ENCODE peak calls at places on chromosomes 16 and 17, in six cellular contexts. One of them, this sample, is unnamed.

GRCh38 chr17:5871666-5872065 is 198.5 kb upstream of the WSCD1 start:
- DNase-seq in sigmoid colon: no peak
- DNase-seq in OCI-LY7: no peak
- DNase-seq in astrocyte of the spinal cord: no peak
- DNase-seq in mucosa of descending colon: no peak
- DNase-seq in GM12878: no peak
- DNase-seq in this sample: no peak

GRCh38 chr17:49972486-49973270 is 3.7 kb downstream of the DLX4 start:
- DNase-seq in GM12878: no peak
- DNase-seq in sigmoid colon: no peak
- DNase-seq in astrocyte of the spinal cord: no peak
- DNase-seq in OCI-LY7: no peak
- DNase-seq in mucosa of descending colon: no peak
- DNase-seq in this sample: no peak

GRCh38 chr17:33267279-33267790 is 25.8 kb downstream of the ASIC2 start:
- DNase-seq in GM12878: no peak
- DNase-seq in OCI-LY7: no peak
- DNase-seq in sigmoid colon: no peak
- DNase-seq in mucosa of descending colon: no peak
- DNase-seq in astrocyte of the spinal cord: peak
- DNase-seq in this sample: peak

GRCh38 chr17:55852734-55853133 is 101.9 kb downstream of the PCTP start:
- DNase-seq in sigmoid colon: no peak
- DNase-seq in mucosa of descending colon: no peak
- DNase-seq in GM12878: no peak
- DNase-seq in OCI-LY7: peak
- DNase-seq in astrocyte of the spinal cord: no peak
- DNase-seq in this sample: no peak

GRCh38 chr17:31494259-31495048 is 103.0 kb downstream of the RAB11FIP4 start:
- DNase-seq in mucosa of descending colon: no peak
- DNase-seq in GM12878: peak
- DNase-seq in astrocyte of the spinal cord: no peak
- DNase-seq in sigmoid colon: no peak
- DNase-seq in OCI-LY7: peak
- DNase-seq in this sample: no peak

GRCh38 chr17:64507418-64507766 is 615 bp downstream of the CEP95 start:
- DNase-seq in OCI-LY7: peak
- DNase-seq in mucosa of descending colon: no peak
- DNase-seq in astrocyte of the spinal cord: peak
- DNase-seq in sigmoid colon: no peak
- DNase-seq in GM12878: no peak
- DNase-seq in this sample: no peak

GRCh38 chr17:8079291-8080207 is 8.0 kb downstream of the ALOX12B start:
- DNase-seq in GM12878: no peak
- DNase-seq in OCI-LY7: peak
- DNase-seq in mucosa of descending colon: peak
- DNase-seq in sigmoid colon: peak
- DNase-seq in astrocyte of the spinal cord: peak
- DNase-seq in this sample: peak

GRCh38 chr17:47367257-47367656 is 43.5 kb downstream of the EFCAB13 start:
- DNase-seq in sigmoid colon: no peak
- DNase-seq in astrocyte of the spinal cord: no peak
- DNase-seq in mucosa of descending colon: no peak
- DNase-seq in OCI-LY7: no peak
- DNase-seq in GM12878: no peak
- DNase-seq in this sample: no peak

GRCh38 chr17:21286066-21286770 is 1.7 kb downstream of the MAP2K3 start:
- DNase-seq in astrocyte of the spinal cord: peak
- DNase-seq in sigmoid colon: peak
- DNase-seq in OCI-LY7: peak
- DNase-seq in mucosa of descending colon: peak
- DNase-seq in GM12878: no peak
- DNase-seq in this sample: peak

GRCh38 chr17:58968662-58969061 is 138.0 kb downstream of the TRIM37 start:
- DNase-seq in GM12878: no peak
- DNase-seq in sigmoid colon: no peak
- DNase-seq in OCI-LY7: no peak
- DNase-seq in mucosa of descending colon: no peak
- DNase-seq in astrocyte of the spinal cord: no peak
- DNase-seq in this sample: no peak

GRCh38 chr17:50381920-50382319 is 8.9 kb downstream of the EME1 start:
- DNase-seq in sigmoid colon: no peak
- DNase-seq in mucosa of descending colon: no peak
- DNase-seq in OCI-LY7: no peak
- DNase-seq in astrocyte of the spinal cord: no peak
- DNase-seq in GM12878: no peak
- DNase-seq in this sample: no peak

GRCh38 chr16:10558746-10559641 is 21.4 kb downstream of the EMP2 start:
- DNase-seq in GM12878: no peak
- DNase-seq in astrocyte of the spinal cord: peak
- DNase-seq in OCI-LY7: no peak
- DNase-seq in sigmoid colon: peak
- DNase-seq in mucosa of descending colon: peak
- DNase-seq in this sample: peak

GRCh38 chr17:39607057-39607850 is 466 bp downstream of the NEUROD2 start:
- DNase-seq in OCI-LY7: no peak
- DNase-seq in GM12878: no peak
- DNase-seq in sigmoid colon: no peak
- DNase-seq in mucosa of descending colon: no peak
- DNase-seq in astrocyte of the spinal cord: no peak
- DNase-seq in this sample: no peak

GRCh38 chr17:492015-492399 is 139.4 kb upstream of the RPH3AL start:
- DNase-seq in mucosa of descending colon: no peak
- DNase-seq in GM12878: no peak
- DNase-seq in OCI-LY7: no peak
- DNase-seq in astrocyte of the spinal cord: no peak
- DNase-seq in sigmoid colon: no peak
- DNase-seq in this sample: no peak

GRCh38 chr16:46947900-46948547 is 25.4 kb downstream of the DNAJA2 start:
- DNase-seq in sigmoid colon: no peak
- DNase-seq in OCI-LY7: peak
- DNase-seq in astrocyte of the spinal cord: peak
- DNase-seq in mucosa of descending colon: no peak
- DNase-seq in GM12878: peak
- DNase-seq in this sample: peak

GRCh38 chr16:56013962-56014552 is 138.9 kb upstream of the CES5A start:
- DNase-seq in astrocyte of the spinal cord: no peak
- DNase-seq in OCI-LY7: peak
- DNase-seq in GM12878: no peak
- DNase-seq in mucosa of descending colon: peak
- DNase-seq in sigmoid colon: no peak
- DNase-seq in this sample: peak

GRCh38 chr16:56022818-56023217 is 147.6 kb upstream of the CES5A start:
- DNase-seq in mucosa of descending colon: no peak
- DNase-seq in astrocyte of the spinal cord: no peak
- DNase-seq in GM12878: no peak
- DNase-seq in sigmoid colon: no peak
- DNase-seq in OCI-LY7: no peak
- DNase-seq in this sample: no peak

DNA sequence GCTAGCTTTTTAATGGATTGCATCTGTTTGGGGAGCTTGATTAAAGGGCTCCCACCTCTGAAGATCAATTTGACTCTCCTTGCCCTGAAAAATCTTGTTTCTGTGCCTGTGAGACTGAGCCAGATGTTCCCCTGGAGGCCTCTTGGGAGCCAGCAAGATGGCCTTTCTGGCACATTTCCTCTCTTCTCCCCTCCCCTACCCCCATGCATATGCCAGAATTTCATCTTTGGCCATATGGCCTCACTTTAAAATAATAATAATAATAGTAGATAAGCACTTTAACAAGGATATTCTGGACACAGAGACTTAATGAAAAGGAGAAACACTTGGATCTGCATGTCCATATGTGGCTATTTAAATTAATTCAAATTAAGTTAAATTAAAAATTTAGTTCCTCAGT is 144.1 kb upstream of the CES5A start:
- DNase-seq in astrocyte of the spinal cord: no peak
- DNase-seq in GM12878: no peak
- DNase-seq in OCI-LY7: no peak
- DNase-seq in sigmoid colon: no peak
- DNase-seq in mucosa of descending colon: no peak
- DNase-seq in this sample: no peak
- TF ChIP-seq CTCF in astrocyte of the spinal cord: no peak
- TF ChIP-seq CTCF in GM12878: no peak
- TF ChIP-seq CTCF in OCI-LY7: no peak
- TF ChIP-seq CTCF in sigmoid colon: no peak
- TF ChIP-seq CTCF in mucosa of descending colon: no peak
- TF ChIP-seq CTCF in this sample: no peak

GRCh38 chr17:43961954-43962353 is 8.2 kb upstream of the PYY start:
- DNase-seq in sigmoid colon: no peak
- DNase-seq in GM12878: no peak
- DNase-seq in astrocyte of the spinal cord: no peak
- DNase-seq in OCI-LY7: no peak
- DNase-seq in mucosa of descending colon: no peak
- DNase-seq in this sample: no peak

GRCh38 chr17:43970366-43970765 is 16.6 kb upstream of the PYY start:
- DNase-seq in sigmoid colon: no peak
- DNase-seq in astrocyte of the spinal cord: no peak
- DNase-seq in OCI-LY7: no peak
- DNase-seq in mucosa of descending colon: no peak
- DNase-seq in GM12878: no peak
- DNase-seq in this sample: no peak

GRCh38 chr17:43966276-43966675 is 12.5 kb upstream of the PYY start:
- DNase-seq in OCI-LY7: no peak
- DNase-seq in GM12878: no peak
- DNase-seq in sigmoid colon: no peak
- DNase-seq in mucosa of descending colon: no peak
- DNase-seq in astrocyte of the spinal cord: no peak
- DNase-seq in this sample: no peak

GRCh38 chr17:43962479-43962878 is 8.7 kb upstream of the PYY start:
- DNase-seq in astrocyte of the spinal cord: no peak
- DNase-seq in OCI-LY7: no peak
- DNase-seq in sigmoid colon: no peak
- DNase-seq in GM12878: no peak
- DNase-seq in mucosa of descending colon: no peak
- DNase-seq in this sample: no peak

GRCh38 chr17:43967251-43967875 is 13.6 kb upstream of the PYY start:
- DNase-seq in mucosa of descending colon: no peak
- DNase-seq in OCI-LY7: no peak
- DNase-seq in sigmoid colon: no peak
- DNase-seq in astrocyte of the spinal cord: no peak
- DNase-seq in GM12878: no peak
- DNase-seq in this sample: peak
- H3K4me3 ChIP-seq in mucosa of descending colon: no peak
- H3K4me3 ChIP-seq in OCI-LY7: no peak
- H3K4me3 ChIP-seq in sigmoid colon: no peak
- H3K4me3 ChIP-seq in astrocyte of the spinal cord: no peak
- H3K4me3 ChIP-seq in GM12878: no peak
- H3K4me3 ChIP-seq in this sample: peak

GRCh38 chr16:65153365-65154105 is 31.7 kb upstream of the CDH11 start:
- DNase-seq in OCI-LY7: no peak
- DNase-seq in astrocyte of the spinal cord: no peak
- DNase-seq in GM12878: no peak
- DNase-seq in mucosa of descending colon: no peak
- DNase-seq in sigmoid colon: no peak
- DNase-seq in this sample: no peak
- TF ChIP-seq CTCF in OCI-LY7: peak
- TF ChIP-seq CTCF in astrocyte of the spinal cord: no peak
- TF ChIP-seq CTCF in GM12878: no peak
- TF ChIP-seq CTCF in mucosa of descending colon: no peak
- TF ChIP-seq CTCF in sigmoid colon: no peak
- TF ChIP-seq CTCF in this sample: no peak

GRCh38 chr17:78248051-78248914 is 16.9 kb downstream of the TMEM235 start:
- DNase-seq in sigmoid colon: no peak
- DNase-seq in OCI-LY7: no peak
- DNase-seq in GM12878: no peak
- DNase-seq in astrocyte of the spinal cord: no peak
- DNase-seq in mucosa of descending colon: no peak
- DNase-seq in this sample: no peak

GRCh38 chr17:78251773-78252103 is 20.3 kb downstream of the TMEM235 start:
- DNase-seq in sigmoid colon: no peak
- DNase-seq in OCI-LY7: no peak
- DNase-seq in astrocyte of the spinal cord: no peak
- DNase-seq in GM12878: no peak
- DNase-seq in mucosa of descending colon: no peak
- DNase-seq in this sample: no peak

GRCh38 chr17:78249074-78249835 is 17.8 kb downstream of the TMEM235 start:
- DNase-seq in sigmoid colon: no peak
- DNase-seq in astrocyte of the spinal cord: no peak
- DNase-seq in OCI-LY7: no peak
- DNase-seq in mucosa of descending colon: no peak
- DNase-seq in GM12878: no peak
- DNase-seq in this sample: no peak

GRCh38 chr17:78250891-78251772 is 19.7 kb downstream of the TMEM235 start:
- DNase-seq in astrocyte of the spinal cord: peak
- DNase-seq in mucosa of descending colon: peak
- DNase-seq in GM12878: no peak
- DNase-seq in sigmoid colon: peak
- DNase-seq in OCI-LY7: peak
- DNase-seq in this sample: peak

GRCh38 chr17:78249836-78250806 is 18.7 kb downstream of the TMEM235 start:
- DNase-seq in sigmoid colon: peak
- DNase-seq in mucosa of descending colon: no peak
- DNase-seq in OCI-LY7: no peak
- DNase-seq in astrocyte of the spinal cord: no peak
- DNase-seq in GM12878: no peak
- DNase-seq in this sample: no peak
- H3K4me3 ChIP-seq in sigmoid colon: no peak
- H3K4me3 ChIP-seq in mucosa of descending colon: no peak
- H3K4me3 ChIP-seq in OCI-LY7: no peak
- H3K4me3 ChIP-seq in astrocyte of the spinal cord: no peak
- H3K4me3 ChIP-seq in GM12878: no peak
- H3K4me3 ChIP-seq in this sample: no peak

GRCh38 chr17:67559381-67559966 is 158.3 kb upstream of the NOL11 start:
- DNase-seq in astrocyte of the spinal cord: no peak
- DNase-seq in sigmoid colon: peak
- DNase-seq in GM12878: no peak
- DNase-seq in mucosa of descending colon: no peak
- DNase-seq in OCI-LY7: no peak
- DNase-seq in this sample: no peak
- TF ChIP-seq CTCF in astrocyte of the spinal cord: no peak
- TF ChIP-seq CTCF in sigmoid colon: no peak
- TF ChIP-seq CTCF in GM12878: peak
- TF ChIP-seq CTCF in mucosa of descending colon: no peak
- TF ChIP-seq CTCF in OCI-LY7: peak
- TF ChIP-seq CTCF in this sample: no peak

GRCh38 chr17:75589017-75589918 is 1.7 kb downstream of the MYO15B start:
- DNase-seq in mucosa of descending colon: peak
- DNase-seq in sigmoid colon: peak
- DNase-seq in astrocyte of the spinal cord: peak
- DNase-seq in OCI-LY7: peak
- DNase-seq in GM12878: peak
- DNase-seq in this sample: peak

GRCh38 chr17:75589919-75590303 is 2.3 kb downstream of the MYO15B start:
- DNase-seq in sigmoid colon: peak
- DNase-seq in astrocyte of the spinal cord: no peak
- DNase-seq in GM12878: no peak
- DNase-seq in OCI-LY7: no peak
- DNase-seq in mucosa of descending colon: no peak
- DNase-seq in this sample: no peak

GRCh38 chr17:75588546-75589016 is 981 bp downstream of the MYO15B start:
- DNase-seq in mucosa of descending colon: no peak
- DNase-seq in GM12878: no peak
- DNase-seq in OCI-LY7: no peak
- DNase-seq in sigmoid colon: peak
- DNase-seq in astrocyte of the spinal cord: no peak
- DNase-seq in this sample: peak

GRCh38 chr17:75590314-75590761 is 2.7 kb downstream of the MYO15B start:
- DNase-seq in mucosa of descending colon: no peak
- DNase-seq in sigmoid colon: no peak
- DNase-seq in GM12878: no peak
- DNase-seq in astrocyte of the spinal cord: no peak
- DNase-seq in OCI-LY7: no peak
- DNase-seq in this sample: no peak

GRCh38 chr17:75587718-75588545 is at the start of gene MYO15B:
- DNase-seq in astrocyte of the spinal cord: peak
- DNase-seq in GM12878: no peak
- DNase-seq in mucosa of descending colon: peak
- DNase-seq in OCI-LY7: no peak
- DNase-seq in sigmoid colon: peak
- DNase-seq in this sample: peak
- H3K4me3 ChIP-seq in astrocyte of the spinal cord: peak
- H3K4me3 ChIP-seq in GM12878: peak
- H3K4me3 ChIP-seq in mucosa of descending colon: peak
- H3K4me3 ChIP-seq in OCI-LY7: no peak
- H3K4me3 ChIP-seq in sigmoid colon: peak
- H3K4me3 ChIP-seq in this sample: peak